ENCODE peak calls at places on chromosomes 13 and 19, in eight cellular contexts. J is bronchial epithelial cell, M is hepatocyte, U is heart right ventricle, G is neural progenitor cell, N is tibial artery, X is cardiac muscle cell, F is OCI-LY7. Q is an unnamed sample.

GRCh38 chr19:12202250-12202649 is 39.4 kb downstream of the ZNF136 start:
- DNase-seq in N (no peak), M (no peak), F (peak), J (no peak), G (peak), U (peak), X (peak), Q (peak)

GRCh38 chr19:35751839-35752745 is 3.7 kb downstream of the LIN37 start:
- DNase-seq in G (no peak), M (no peak), F (no peak), U (no peak), J (no peak), N (no peak), X (no peak), Q (no peak)

GRCh38 chr19:27393591-27393990 is 1819.4 kb downstream of the UQCRFS1 start:
- DNase-seq in F (no peak), G (no peak), M (no peak), J (no peak), U (no peak), X (no peak), N (no peak), Q (no peak)

GRCh38 chr19:50252111-50252886 is 48.9 kb downstream of the MYH14 start:
- DNase-seq in X (peak), U (no peak), J (no peak), M (no peak), G (peak), N (no peak), F (peak), Q (peak)

GRCh38 chr19:38224014-38224862 is at the start of gene DPF1:
- DNase-seq in F (peak), X (peak), M (peak), J (peak), G (peak), N (no peak), U (peak), Q (peak)

GRCh38 chr13:26829716-26830115 is 69.1 kb upstream of the GPR12 start:
- DNase-seq in F (no peak), M (no peak), U (no peak), X (no peak), J (no peak), G (no peak), N (no peak), Q (no peak)

GRCh38 chr13:79245937-79246574 is 160.0 kb downstream of the RBM26 start:
- DNase-seq in G (no peak), M (no peak), U (no peak), F (no peak), N (no peak), J (peak), X (no peak), Q (no peak)

GRCh38 chr19:16447015-16447384 is 24.8 kb downstream of the EPS15L1 start:
- DNase-seq in N (peak), M (peak), G (no peak), J (peak), U (peak), F (peak), X (peak), Q (peak)

GRCh38 chr13:50124536-50125305 is 109.5 kb downstream of the KCNRG start:
- DNase-seq in G (peak), J (peak), X (peak), M (peak), F (peak), U (peak), N (peak), Q (peak)

GRCh38 chr13:110268576-110269185 is 38.3 kb downstream of the COL4A1 start:
- DNase-seq in N (no peak), U (no peak), G (no peak), F (no peak), M (no peak), J (no peak), X (no peak), Q (no peak)

GRCh38 chr13:44936246-44936645 is 53.0 kb downstream of the NUFIP1 start:
- DNase-seq in N (no peak), F (no peak), J (no peak), U (no peak), G (no peak), M (no peak), X (no peak), Q (no peak)

GRCh38 chr13:73223372-73223781 is 164.6 kb downstream of the KLF5 start:
- DNase-seq in J (no peak), U (no peak), M (no peak), F (no peak), X (no peak), N (no peak), G (no peak), Q (no peak)

GRCh38 chr19:44841255-44841654 is 4.8 kb upstream of the NECTIN2 start:
- DNase-seq in U (no peak), F (no peak), G (no peak), M (no peak), J (no peak), X (no peak), N (no peak), Q (no peak)

GRCh38 chr19:55083004-55083850 is 7.6 kb downstream of the EPS8L1 start:
- DNase-seq in F (no peak), J (no peak), X (no peak), U (no peak), G (no peak), M (no peak), N (no peak), Q (no peak)

GRCh38 chr13:100088282-100088647 is 628 bp upstream of the PCCA start:
- DNase-seq in N (no peak), X (peak), G (peak), F (no peak), M (no peak), U (no peak), J (no peak), Q (peak)

GRCh38 chr19:21947775-21948174 is 63.0 kb downstream of the ZNF208 start:
- DNase-seq in F (peak), X (peak), G (no peak), M (no peak), U (no peak), J (no peak), N (no peak), Q (peak)

GRCh38 chr13:100842136-100842535 is 167.5 kb upstream of the TMTC4 start:
- DNase-seq in F (no peak), J (no peak), U (no peak), M (no peak), G (no peak), N (no peak), X (no peak), Q (no peak)

GRCh38 chr19:43674630-43674982 is 4.6 kb upstream of the PLAUR start:
- DNase-seq in G (no peak), N (no peak), X (peak), F (no peak), M (no peak), J (peak), U (no peak), Q (peak)

GRCh38 chr19:283395-283794 is 7.8 kb downstream of the PLPP2 start:
- DNase-seq in X (no peak), J (no peak), M (no peak), F (no peak), N (no peak), G (no peak), U (no peak), Q (no peak)

GRCh38 chr13:23901365-23901764 is 4.1 kb upstream of the C1QTNF9B start:
- DNase-seq in X (no peak), U (no peak), N (no peak), M (no peak), G (no peak), F (no peak), J (peak), Q (peak)

DNA sequence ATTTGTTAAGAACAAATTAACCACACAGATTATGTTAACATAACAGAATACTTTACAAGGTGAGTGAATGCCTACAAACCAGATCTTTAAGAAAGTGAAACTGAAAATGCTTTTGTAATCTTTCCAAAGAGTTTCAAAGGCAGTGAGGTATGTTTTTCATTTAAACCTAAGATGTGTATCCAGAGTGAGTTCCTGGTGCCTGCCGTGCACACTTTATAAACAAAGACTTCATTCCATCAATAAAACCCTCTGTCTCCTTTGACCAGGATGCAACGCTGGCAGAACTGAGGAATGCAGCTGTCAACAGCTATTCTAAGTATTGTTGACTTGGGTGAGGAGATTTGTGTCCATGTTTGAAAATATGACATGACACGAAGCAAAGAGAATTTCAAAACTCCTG is 344.6 kb downstream of the DNAJC15 start:
- DNase-seq in X (no peak), N (no peak), F (no peak), G (no peak), M (peak), U (no peak), J (no peak), Q (peak)
- H3K4me3 ChIP-seq in X (no peak), N (peak), F (no peak), G (no peak), M (no peak), U (no peak), J (no peak), Q (peak)

DNA sequence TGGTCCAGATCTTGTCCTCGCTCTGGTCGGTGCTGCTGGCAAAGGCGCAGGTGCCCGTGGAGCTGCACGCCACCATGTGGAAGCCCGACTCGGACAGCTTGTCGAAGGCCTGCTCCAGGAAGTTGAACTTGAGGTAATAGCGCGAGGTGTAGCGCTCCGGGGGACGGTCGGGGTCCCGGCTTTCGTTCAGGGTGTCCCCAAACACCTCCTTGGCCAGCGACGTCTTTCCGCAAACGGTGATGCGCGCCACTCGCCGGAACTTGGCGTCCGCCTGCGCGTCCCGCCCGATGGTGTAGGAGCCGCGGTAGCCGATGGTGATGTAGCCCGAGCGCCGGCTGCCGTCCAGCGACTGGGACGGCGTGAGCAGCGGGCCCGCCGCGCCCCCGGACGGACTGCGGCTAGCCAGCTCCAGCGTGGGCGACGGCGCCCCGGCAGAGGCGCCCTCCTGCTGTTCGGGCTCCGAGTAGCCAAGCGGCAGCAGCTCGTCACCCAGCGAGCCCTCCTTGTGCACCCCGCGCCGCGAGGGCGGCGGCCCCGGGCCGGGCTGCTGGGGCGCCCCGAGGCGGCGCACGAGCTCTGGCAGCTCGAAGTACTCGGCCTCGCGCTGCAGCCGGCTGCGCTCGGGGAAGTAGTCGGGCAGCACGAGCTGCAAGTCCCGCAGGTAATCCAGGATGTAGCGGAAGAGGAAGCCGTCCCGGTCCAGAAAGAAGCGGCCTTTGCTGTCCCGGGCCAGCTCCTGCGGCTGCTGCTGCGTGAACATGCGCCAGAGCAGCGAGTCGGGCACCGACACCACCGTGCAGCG is 801 bp downstream of the KCTD12 start:
- DNase-seq in M (peak), F (peak), J (peak), U (peak), N (peak), G (peak), X (peak), Q (peak)
- TF ChIP-seq CTCF in M (peak), F (peak), J (peak), U (peak), N (no peak), G (peak), X (peak), Q (peak)

GRCh38 chr13:83881031-83881727 is 1.1 kb downstream of the SLITRK1 start:
- DNase-seq in G (peak), F (no peak), U (no peak), J (no peak), M (no peak), N (no peak), X (no peak), Q (no peak)

GRCh38 chr13:83881917-83882625 is at the start of gene SLITRK1:
- DNase-seq in G (peak), U (peak), M (peak), J (peak), X (peak), N (no peak), F (no peak), Q (peak)

GRCh38 chr13:83878691-83879410 is 3.4 kb downstream of the SLITRK1 start:
- DNase-seq in X (no peak), N (no peak), U (no peak), M (no peak), G (peak), J (no peak), F (no peak), Q (no peak)

GRCh38 chr13:83879431-83880171 is 2.7 kb downstream of the SLITRK1 start:
- DNase-seq in F (no peak), M (peak), J (no peak), U (no peak), X (peak), N (no peak), G (peak), Q (no peak)

GRCh38 chr13:83880275-83881027 is 1.8 kb downstream of the SLITRK1 start:
- DNase-seq in F (no peak), X (no peak), U (no peak), N (no peak), M (no peak), G (peak), J (no peak), Q (no peak)
- H3K4me3 ChIP-seq in F (no peak), X (no peak), U (no peak), N (no peak), M (no peak), G (peak), J (no peak), Q (no peak)

GRCh38 chr19:23436944-23437343 is 41.7 kb upstream of the ZNF91 start:
- DNase-seq in U (no peak), F (peak), J (no peak), G (no peak), M (no peak), N (no peak), X (no peak), Q (no peak)

GRCh38 chr19:23437901-23438300 is 42.6 kb upstream of the ZNF91 start:
- DNase-seq in U (no peak), F (peak), M (no peak), J (no peak), N (no peak), X (no peak), G (no peak), Q (no peak)

GRCh38 chr19:23439623-23440022 is 44.4 kb upstream of the ZNF91 start:
- DNase-seq in N (no peak), G (no peak), X (no peak), J (no peak), M (no peak), U (no peak), F (peak), Q (no peak)

GRCh38 chr19:23440207-23440606 is 44.9 kb upstream of the ZNF91 start:
- DNase-seq in J (no peak), U (no peak), M (no peak), N (no peak), G (no peak), X (no peak), F (peak), Q (no peak)

DNA sequence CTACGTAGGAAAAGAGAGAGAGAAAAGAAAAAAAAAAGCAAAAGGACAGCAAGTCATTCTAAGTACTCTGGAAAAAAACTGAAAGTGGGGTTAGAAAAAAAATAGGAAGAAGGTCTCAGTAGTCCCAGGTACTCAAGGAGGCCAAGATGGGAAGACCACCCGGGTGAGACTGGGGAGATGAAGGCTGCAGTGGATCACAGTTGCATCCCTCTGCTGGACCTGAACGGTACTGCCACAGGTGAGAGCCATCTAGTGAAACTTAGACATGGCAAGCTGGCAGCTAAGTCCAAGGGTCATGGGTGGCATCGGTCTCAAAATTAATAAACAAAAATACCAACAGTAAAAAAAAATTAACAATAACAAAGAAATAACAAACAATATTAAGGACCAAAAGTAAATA is 41.0 kb upstream of the ZNF91 start:
- DNase-seq in X (no peak), F (peak), J (no peak), N (no peak), M (no peak), U (no peak), G (no peak), Q (no peak)
- TF ChIP-seq CTCF in X (peak), F (peak), J (peak), N (no peak), M (no peak), U (peak), G (peak), Q (peak)

GRCh38 chr13:30850867-30851211 is 55.2 kb upstream of the MEDAG start:
- DNase-seq in X (no peak), U (no peak), G (no peak), F (no peak), N (no peak), M (no peak), J (no peak), Q (no peak)
- H3K4me3 ChIP-seq in X (no peak), U (no peak), G (no peak), F (no peak), N (no peak), M (no peak), J (no peak), Q (no peak)

GRCh38 chr13:97631158-97631557 is 197.2 kb downstream of the RAP2A start:
- DNase-seq in M (no peak), N (no peak), J (no peak), F (no peak), U (no peak), G (peak), X (no peak), Q (no peak)
- TF ChIP-seq CTCF in M (no peak), N (no peak), J (no peak), F (no peak), U (peak), G (peak), X (no peak), Q (no peak)

Q was measured in choroid plexus epithelial cell.